ENCODE peak calls at places on chromosomes 5 and 9, in six cellular contexts. N, G, Q, P, W and A are unnamed samples.

GRCh38 chr5:10702040-10702629 is 58.9 kb downstream of the DAP start:
- DNase-seq in P (no peak), N (peak), Q (peak), G (peak), W (no peak), A (no peak)

GRCh38 chr5:142475102-142475501 is 150.3 kb upstream of the SPRY4 start:
- DNase-seq in P (no peak), Q (peak), N (no peak), G (no peak), W (no peak), A (no peak)

GRCh38 chr5:71895546-71895945 is 176.5 kb downstream of the CARTPT start:
- DNase-seq in P (no peak), N (no peak), G (no peak), W (no peak), Q (no peak), A (no peak)

GRCh38 chr5:73948720-73949119 is 322.7 kb downstream of the ARHGEF28 start:
- DNase-seq in Q (no peak), W (peak), G (peak), N (peak), P (no peak), A (no peak)

GRCh38 chr5:5638193-5638592 is 215.7 kb downstream of the ICE1 start:
- DNase-seq in W (no peak), P (no peak), G (no peak), Q (no peak), N (peak), A (no peak)

GRCh38 chr5:39783756-39784421 is 359.1 kb upstream of the DAB2 start:
- DNase-seq in Q (no peak), N (peak), P (no peak), G (peak), W (no peak), A (no peak)

GRCh38 chr5:158384535-158385421 is 525.8 kb upstream of the CLINT1 start:
- DNase-seq in G (peak), Q (peak), N (peak), W (no peak), P (no peak), A (no peak)

GRCh38 chr9:87973791-87974292 is 491 bp downstream of the CDK20 start:
- DNase-seq in Q (no peak), N (peak), P (peak), W (no peak), G (no peak), A (no peak)

GRCh38 chr9:107768224-107768623 is 278.7 kb upstream of the KLF4 start:
- DNase-seq in Q (no peak), P (no peak), N (no peak), G (no peak), W (no peak), A (no peak)

GRCh38 chr5:177176175-177176704 is 42.7 kb downstream of the NSD1 start:
- DNase-seq in G (no peak), P (no peak), W (peak), Q (no peak), N (no peak), A (no peak)

GRCh38 chr9:22144226-22144625 is 135.1 kb upstream of the CDKN2B start:
- DNase-seq in N (no peak), W (no peak), P (no peak), G (peak), Q (peak), A (no peak)

GRCh38 chr5:90553711-90554110 is 4.9 kb upstream of the ADGRV1 start:
- DNase-seq in P (no peak), G (no peak), W (no peak), N (no peak), Q (no peak), A (no peak)

GRCh38 chr5:133059621-133060020 is 7.8 kb downstream of the HSPA4 start:
- DNase-seq in N (no peak), Q (no peak), G (no peak), W (no peak), P (no peak), A (no peak)

GRCh38 chr5:125370486-125370885 is 624.0 kb upstream of the ZNF608 start:
- DNase-seq in P (no peak), N (no peak), Q (no peak), G (no peak), W (no peak), A (no peak)

GRCh38 chr5:125376059-125376641 is 629.7 kb upstream of the ZNF608 start:
- DNase-seq in G (no peak), N (no peak), W (no peak), Q (no peak), P (no peak), A (no peak)

GRCh38 chr5:125377151-125377550 is 630.7 kb upstream of the ZNF608 start:
- DNase-seq in N (no peak), W (no peak), P (no peak), G (no peak), Q (no peak), A (no peak)

GRCh38 chr5:125375143-125375542 is 628.7 kb upstream of the ZNF608 start:
- DNase-seq in Q (no peak), P (no peak), W (peak), G (no peak), N (no peak), A (no peak)

GRCh38 chr5:125372694-125373621 is 626.5 kb upstream of the ZNF608 start:
- DNase-seq in P (peak), Q (peak), N (peak), W (peak), G (peak), A (no peak)
- H3K4me2 ChIP-seq in P (no peak), Q (no peak), N (no peak), W (no peak), G (no peak), A (no peak)

GRCh38 chr5:7663808-7664207 is 187.1 kb downstream of the CFAP90 start:
- DNase-seq in G (no peak), W (no peak), Q (no peak), N (no peak), P (no peak), A (no peak)

GRCh38 chr5:7668161-7668560 is 182.8 kb downstream of the CFAP90 start:
- DNase-seq in G (no peak), P (no peak), N (no peak), Q (no peak), W (no peak), A (no peak)

GRCh38 chr5:7664208-7664607 is 186.7 kb downstream of the CFAP90 start:
- DNase-seq in G (no peak), N (no peak), W (no peak), P (no peak), Q (no peak), A (no peak)

GRCh38 chr5:7668627-7669026 is 182.3 kb downstream of the CFAP90 start:
- DNase-seq in N (no peak), W (no peak), G (no peak), Q (no peak), P (no peak), A (no peak)

GRCh38 chr5:7667216-7667767 is 183.6 kb downstream of the CFAP90 start:
- DNase-seq in P (no peak), Q (no peak), G (no peak), N (peak), W (no peak), A (no peak)
- H3K27ac ChIP-seq in P (no peak), Q (no peak), G (no peak), N (no peak), W (no peak), A (no peak)

DNA sequence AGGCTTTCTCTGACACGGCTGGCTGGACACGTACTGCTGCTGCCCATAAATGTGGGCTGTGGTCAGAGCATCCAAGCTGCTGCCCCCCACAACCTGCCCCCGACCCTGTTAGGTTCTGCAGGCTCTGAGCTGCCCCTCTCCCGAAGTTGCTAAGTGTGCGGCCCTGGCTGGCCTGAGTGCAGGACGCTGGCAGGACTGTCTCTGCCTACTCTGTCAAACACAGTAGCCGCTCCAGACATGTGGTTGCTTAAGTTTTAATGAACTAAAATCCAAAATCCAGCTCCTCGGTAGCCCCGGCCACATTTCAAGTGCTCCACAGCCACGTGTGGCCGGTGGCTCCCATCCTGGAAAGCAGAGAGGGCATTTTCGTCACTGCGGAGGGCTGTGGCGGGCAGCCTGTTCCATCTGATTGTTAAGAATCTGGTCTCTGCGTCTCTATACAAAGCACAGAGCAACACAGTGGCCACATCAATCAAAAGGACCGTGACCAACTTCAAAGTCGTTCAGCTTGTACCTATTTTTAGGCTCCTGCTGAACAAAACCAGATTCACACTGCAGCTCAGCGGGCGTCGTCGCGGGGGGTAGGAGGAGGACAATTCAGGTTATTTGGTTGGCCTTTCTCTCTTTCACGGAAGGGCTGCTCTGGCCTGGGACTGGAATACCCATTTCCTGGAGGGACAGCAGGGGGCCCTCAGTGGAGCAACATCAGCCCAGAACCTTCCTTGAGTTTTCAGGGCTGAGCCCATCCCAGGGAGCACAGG is 68.9 kb downstream of the PTCH1 start:
- DNase-seq in W (no peak), Q (no peak), N (no peak), P (no peak), G (no peak), A (no peak)
- H3K4me2 ChIP-seq in W (no peak), Q (no peak), N (no peak), P (no peak), G (no peak), A (no peak)

GRCh38 chr9:17230646-17231045 is 95.8 kb downstream of the CNTLN start:
- DNase-seq in P (no peak), Q (no peak), N (no peak), G (no peak), W (no peak), A (no peak)
- H3K27ac ChIP-seq in P (no peak), Q (no peak), N (no peak), G (no peak), W (no peak), A (no peak)